ENCODE peak calls at places on chromosomes 3 and 15, in six cellular contexts. One of them, this sample, is unnamed.

GRCh38 chr15:67590191-67590590 is 47.7 kb downstream of the MAP2K5 start:
- DNase-seq in K562: no peak
- DNase-seq in GM12878: no peak
- DNase-seq in endothelial cell of umbilical vein: no peak
- DNase-seq in A549: no peak
- DNase-seq in HepG2: no peak
- DNase-seq in this sample: no peak

GRCh38 chr15:25850154-25851111 is 12.7 kb downstream of the ATP10A start:
- DNase-seq in GM12878: peak; percentile 28
- DNase-seq in A549: peak; percentile 78
- DNase-seq in K562: peak; percentile 76
- DNase-seq in endothelial cell of umbilical vein: no peak
- DNase-seq in HepG2: peak; percentile 74
- DNase-seq in this sample: peak; percentile 79

GRCh38 chr15:90046289-90046688 is 45.2 kb downstream of the ZNF710 start:
- DNase-seq in HepG2: no peak
- DNase-seq in GM12878: no peak
- DNase-seq in A549: no peak
- DNase-seq in K562: no peak
- DNase-seq in endothelial cell of umbilical vein: no peak
- DNase-seq in this sample: no peak

GRCh38 chr3:42502429-42503250 is at the start of gene VIPR1:
- DNase-seq in HepG2: peak; percentile 30
- DNase-seq in endothelial cell of umbilical vein: peak; percentile 47
- DNase-seq in GM12878: no peak
- DNase-seq in A549: peak; percentile 58
- DNase-seq in K562: peak; percentile 100
- DNase-seq in this sample: peak; percentile 61

GRCh38 chr3:20575153-20575552 is 389.1 kb upstream of the SGO1 start:
- DNase-seq in GM12878: no peak
- DNase-seq in K562: no peak
- DNase-seq in A549: no peak
- DNase-seq in HepG2: no peak
- DNase-seq in endothelial cell of umbilical vein: no peak
- DNase-seq in this sample: no peak

GRCh38 chr3:165725296-165725695 is 111.9 kb downstream of the BCHE start:
- DNase-seq in endothelial cell of umbilical vein: no peak
- DNase-seq in GM12878: no peak
- DNase-seq in HepG2: no peak
- DNase-seq in A549: no peak
- DNase-seq in K562: no peak
- DNase-seq in this sample: no peak

GRCh38 chr3:1179116-1179515 is 86.3 kb downstream of the CNTN6 start:
- DNase-seq in A549: no peak
- DNase-seq in endothelial cell of umbilical vein: no peak
- DNase-seq in HepG2: no peak
- DNase-seq in K562: no peak
- DNase-seq in GM12878: no peak
- DNase-seq in this sample: no peak

GRCh38 chr3:57158813-57159678 is 6.1 kb downstream of the IL17RD start:
- DNase-seq in endothelial cell of umbilical vein: peak; percentile 18
- DNase-seq in A549: no peak
- DNase-seq in HepG2: no peak
- DNase-seq in GM12878: no peak
- DNase-seq in K562: no peak
- DNase-seq in this sample: peak; percentile 62

GRCh38 chr3:186979837-186980236 is 49.5 kb downstream of the ST6GAL1 start:
- DNase-seq in HepG2: no peak
- DNase-seq in K562: no peak
- DNase-seq in GM12878: no peak
- DNase-seq in A549: no peak
- DNase-seq in endothelial cell of umbilical vein: no peak
- DNase-seq in this sample: no peak

GRCh38 chr3:190644035-190644434 is 130.2 kb downstream of the IL1RAP start:
- DNase-seq in K562: no peak
- DNase-seq in HepG2: no peak
- DNase-seq in GM12878: no peak
- DNase-seq in endothelial cell of umbilical vein: no peak
- DNase-seq in A549: no peak
- DNase-seq in this sample: no peak
- TF ChIP-seq MAX in K562: no peak
- TF ChIP-seq MAX in HepG2: no peak
- TF ChIP-seq MAX in GM12878: no peak
- TF ChIP-seq MAX in endothelial cell of umbilical vein: no peak
- TF ChIP-seq MAX in A549: no peak
- TF ChIP-seq MAX in this sample: no peak

DNA sequence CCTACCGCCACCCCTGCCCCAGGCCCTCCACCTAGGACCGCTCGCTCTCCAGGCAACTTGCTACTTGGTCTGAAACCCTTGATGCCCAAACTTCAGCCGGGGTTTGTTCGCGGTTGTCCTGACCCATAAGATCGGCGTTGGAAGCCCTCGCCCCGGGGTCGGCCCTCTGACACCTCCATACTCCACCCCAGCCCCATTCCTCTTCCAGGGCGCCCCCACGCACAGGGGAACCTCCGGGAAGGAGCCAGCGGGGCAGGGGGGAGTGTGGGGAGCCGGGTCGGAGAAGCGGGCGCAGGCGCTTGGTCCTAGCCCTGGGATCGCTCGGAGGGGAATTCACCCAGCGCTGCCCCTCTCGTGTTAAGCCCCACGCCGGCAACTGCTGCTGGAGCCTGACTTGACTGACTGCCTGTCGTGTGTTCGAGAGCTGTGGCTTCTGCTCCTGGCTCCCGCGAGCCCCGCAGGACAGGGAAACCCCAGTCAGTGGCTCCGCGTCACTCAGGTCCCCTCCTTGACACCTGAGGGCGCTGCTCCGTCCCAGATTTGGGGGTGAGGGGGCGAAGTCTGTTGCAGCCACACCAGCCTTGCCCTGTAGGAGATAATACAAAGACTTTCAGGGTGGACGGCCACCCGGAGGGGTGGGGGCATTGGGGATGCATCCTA is 675 bp downstream of the RYR3 start:
- DNase-seq in K562: no peak
- DNase-seq in A549: no peak
- DNase-seq in GM12878: no peak
- DNase-seq in endothelial cell of umbilical vein: no peak
- DNase-seq in HepG2: no peak
- DNase-seq in this sample: no peak
- TF ChIP-seq MYC in K562: no peak
- TF ChIP-seq MYC in A549: no peak
- TF ChIP-seq MYC in GM12878: no peak
- TF ChIP-seq MYC in endothelial cell of umbilical vein: no peak
- TF ChIP-seq MYC in HepG2: no peak
- TF ChIP-seq MYC in this sample: no peak

GRCh38 chr3:172125053-172125452 is 85.7 kb downstream of the FNDC3B start:
- DNase-seq in A549: no peak
- DNase-seq in endothelial cell of umbilical vein: no peak
- DNase-seq in K562: no peak
- DNase-seq in HepG2: no peak
- DNase-seq in GM12878: no peak
- DNase-seq in this sample: no peak
- TF ChIP-seq MAX in A549: no peak
- TF ChIP-seq MAX in endothelial cell of umbilical vein: no peak
- TF ChIP-seq MAX in K562: no peak
- TF ChIP-seq MAX in HepG2: no peak
- TF ChIP-seq MAX in GM12878: no peak
- TF ChIP-seq MAX in this sample: no peak

DNA sequence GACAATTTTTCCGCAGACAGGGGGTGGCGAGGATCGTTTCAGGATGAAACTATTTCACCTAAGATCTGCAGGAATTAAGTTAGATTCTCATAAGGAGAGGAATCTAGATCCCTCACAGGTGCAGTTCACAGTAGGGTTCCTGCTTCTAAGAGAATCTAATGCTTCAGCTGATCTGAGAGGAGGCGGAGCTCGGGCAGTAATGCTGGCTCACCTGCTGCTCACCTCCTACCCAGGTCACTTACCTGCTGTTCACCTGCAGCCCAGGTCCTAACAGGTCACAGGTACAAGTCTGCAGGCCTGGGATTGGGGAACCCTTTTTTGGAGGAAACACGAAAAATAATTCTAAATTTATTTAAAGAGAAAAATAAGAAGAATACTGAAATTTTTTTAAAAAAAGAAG is 406.8 kb downstream of the MCTP2 start:
- DNase-seq in endothelial cell of umbilical vein: no peak
- DNase-seq in GM12878: no peak
- DNase-seq in HepG2: no peak
- DNase-seq in K562: no peak
- DNase-seq in A549: no peak
- DNase-seq in this sample: no peak
- TF ChIP-seq MYC in endothelial cell of umbilical vein: no peak
- TF ChIP-seq MYC in GM12878: no peak
- TF ChIP-seq MYC in HepG2: no peak
- TF ChIP-seq MYC in K562: no peak
- TF ChIP-seq MYC in A549: no peak
- TF ChIP-seq MYC in this sample: no peak

GRCh38 chr3:59424268-59425010 is 374.6 kb upstream of the CFAP20DC start:
- DNase-seq in A549: no peak
- DNase-seq in GM12878: no peak
- DNase-seq in K562: no peak
- DNase-seq in HepG2: no peak
- DNase-seq in endothelial cell of umbilical vein: no peak
- DNase-seq in this sample: no peak
- TF ChIP-seq MAX in A549: no peak
- TF ChIP-seq MAX in GM12878: no peak
- TF ChIP-seq MAX in K562: no peak
- TF ChIP-seq MAX in HepG2: no peak
- TF ChIP-seq MAX in endothelial cell of umbilical vein: no peak
- TF ChIP-seq MAX in this sample: no peak

GRCh38 chr3:177147790-177148189 is 49.5 kb downstream of the TBL1XR1 start:
- DNase-seq in K562: peak; percentile 51
- DNase-seq in HepG2: no peak
- DNase-seq in A549: no peak
- DNase-seq in endothelial cell of umbilical vein: no peak
- DNase-seq in GM12878: no peak
- DNase-seq in this sample: no peak

GRCh38 chr3:177146646-177147045 is 50.6 kb downstream of the TBL1XR1 start:
- DNase-seq in K562: no peak
- DNase-seq in endothelial cell of umbilical vein: no peak
- DNase-seq in GM12878: no peak
- DNase-seq in HepG2: no peak
- DNase-seq in A549: no peak
- DNase-seq in this sample: no peak

GRCh38 chr3:177150218-177150916 is 46.9 kb downstream of the TBL1XR1 start:
- DNase-seq in HepG2: peak; percentile 59
- DNase-seq in endothelial cell of umbilical vein: peak; percentile 11
- DNase-seq in A549: no peak
- DNase-seq in GM12878: no peak
- DNase-seq in K562: no peak
- DNase-seq in this sample: no peak

GRCh38 chr3:177154733-177155132 is 42.5 kb downstream of the TBL1XR1 start:
- DNase-seq in A549: no peak
- DNase-seq in GM12878: no peak
- DNase-seq in K562: no peak
- DNase-seq in endothelial cell of umbilical vein: no peak
- DNase-seq in HepG2: no peak
- DNase-seq in this sample: no peak

DNA sequence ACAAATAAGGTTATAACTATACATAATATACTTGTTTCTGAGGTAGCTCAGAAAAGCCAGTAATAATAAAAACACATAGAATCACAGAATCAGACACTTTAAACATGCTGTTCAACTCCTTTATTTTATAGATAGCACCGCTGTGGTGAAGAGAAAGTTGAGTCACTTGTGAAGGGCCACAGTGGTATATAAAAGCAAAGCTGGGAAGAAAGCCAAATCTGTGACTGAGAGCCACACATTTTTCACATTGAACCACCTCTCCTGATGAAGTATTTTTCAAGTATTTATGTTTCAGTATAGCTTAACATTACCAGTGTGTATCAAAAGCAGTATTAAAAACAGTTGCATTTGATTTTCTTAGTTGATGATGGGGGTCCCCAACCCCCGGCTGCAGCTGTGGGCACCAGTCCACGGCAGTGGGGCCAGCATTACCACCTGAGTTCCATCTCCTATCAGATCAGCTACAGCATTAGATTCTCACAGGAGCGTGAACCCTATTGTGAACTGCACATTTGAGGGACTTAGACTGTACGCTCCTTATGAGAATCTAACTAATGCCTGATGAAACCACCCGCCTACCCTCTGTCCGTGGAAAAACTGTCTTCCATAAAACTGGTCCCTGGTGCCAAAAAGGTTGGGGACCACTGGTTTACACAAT is 46.2 kb downstream of the TBL1XR1 start:
- DNase-seq in endothelial cell of umbilical vein: peak; percentile 76
- DNase-seq in A549: peak; percentile 7
- DNase-seq in GM12878: peak; percentile 48
- DNase-seq in HepG2: peak; percentile 18
- DNase-seq in K562: no peak
- DNase-seq in this sample: no peak
- TF ChIP-seq MYC in endothelial cell of umbilical vein: no peak
- TF ChIP-seq MYC in A549: no peak
- TF ChIP-seq MYC in GM12878: no peak
- TF ChIP-seq MYC in HepG2: no peak
- TF ChIP-seq MYC in K562: no peak
- TF ChIP-seq MYC in this sample: no peak

GRCh38 chr3:71039332-71039731 is 544.2 kb downstream of the FOXP1 start:
- DNase-seq in endothelial cell of umbilical vein: no peak
- DNase-seq in K562: no peak
- DNase-seq in HepG2: no peak
- DNase-seq in GM12878: no peak
- DNase-seq in A549: no peak
- DNase-seq in this sample: no peak

GRCh38 chr3:71033681-71034220 is 549.8 kb downstream of the FOXP1 start:
- DNase-seq in endothelial cell of umbilical vein: no peak
- DNase-seq in K562: no peak
- DNase-seq in HepG2: no peak
- DNase-seq in GM12878: no peak
- DNase-seq in A549: no peak
- DNase-seq in this sample: no peak

GRCh38 chr3:71031914-71032521 is 551.5 kb downstream of the FOXP1 start:
- DNase-seq in endothelial cell of umbilical vein: peak; percentile 49
- DNase-seq in K562: no peak
- DNase-seq in HepG2: no peak
- DNase-seq in GM12878: no peak
- DNase-seq in A549: no peak
- DNase-seq in this sample: no peak

GRCh38 chr3:71035314-71035713 is 548.2 kb downstream of the FOXP1 start:
- DNase-seq in HepG2: no peak
- DNase-seq in endothelial cell of umbilical vein: peak; percentile 96
- DNase-seq in GM12878: no peak
- DNase-seq in K562: no peak
- DNase-seq in A549: no peak
- DNase-seq in this sample: peak; percentile 70

GRCh38 chr3:71035886-71036285 is 547.6 kb downstream of the FOXP1 start:
- DNase-seq in K562: no peak
- DNase-seq in GM12878: no peak
- DNase-seq in HepG2: no peak
- DNase-seq in endothelial cell of umbilical vein: peak; percentile 70
- DNase-seq in A549: no peak
- DNase-seq in this sample: no peak
- TF ChIP-seq MAX in K562: no peak
- TF ChIP-seq MAX in GM12878: no peak
- TF ChIP-seq MAX in HepG2: no peak
- TF ChIP-seq MAX in endothelial cell of umbilical vein: no peak
- TF ChIP-seq MAX in A549: no peak
- TF ChIP-seq MAX in this sample: no peak

GRCh38 chr15:51697150-51697549 is 15.8 kb downstream of the SCG3 start:
- DNase-seq in endothelial cell of umbilical vein: no peak
- DNase-seq in GM12878: no peak
- DNase-seq in A549: no peak
- DNase-seq in K562: no peak
- DNase-seq in HepG2: no peak
- DNase-seq in this sample: peak; percentile 11
- TF ChIP-seq MYC in endothelial cell of umbilical vein: no peak
- TF ChIP-seq MYC in GM12878: no peak
- TF ChIP-seq MYC in A549: no peak
- TF ChIP-seq MYC in K562: no peak
- TF ChIP-seq MYC in HepG2: no peak
- TF ChIP-seq MYC in this sample: no peak